ENCODE peak calls at places on chromosomes 11 and 22, in four cellular contexts. O is HepG2, W is K562, R is GM12878. Y is an unnamed sample.

GRCh38 chr11:61273151-61274078 is 21.7 kb downstream of the VWCE start:
- DNase-seq in O (no peak), W (no peak), R (no peak), Y (no peak)

GRCh38 chr11:123559418-123559817 is 95.0 kb downstream of the SCN3B start:
- DNase-seq in O (no peak), W (no peak), R (no peak), Y (no peak)

GRCh38 chr11:6705905-6706535 is 22.9 kb upstream of the MRPL17 start:
- DNase-seq in O (peak), W (peak), R (no peak), Y (peak)

GRCh38 chr22:29787371-29787980 is 20.3 kb downstream of the UQCR10 start:
- DNase-seq in O (peak), W (no peak), R (no peak), Y (no peak)

GRCh38 chr11:78825531-78825930 is 250.9 kb upstream of the NARS2 start:
- DNase-seq in O (no peak), W (no peak), R (no peak), Y (no peak)

GRCh38 chr11:118170892-118171273 is 5.6 kb downstream of the SCN2B start:
- DNase-seq in O (no peak), W (no peak), R (no peak), Y (no peak)

GRCh38 chr11:62130498-62131464 is 7.0 kb downstream of the INCENP start:
- DNase-seq in O (no peak), W (no peak), R (no peak), Y (peak)

GRCh38 chr22:21044931-21045584 is 688 bp upstream of the LRRC74B start:
- DNase-seq in O (no peak), W (peak), R (no peak), Y (peak)

GRCh38 chr22:29979645-29980303 is 96.8 kb downstream of the MTMR3 start:
- DNase-seq in O (no peak), W (no peak), R (peak), Y (no peak)

GRCh38 chr22:19680287-19680881 is 33.9 kb upstream of the SEPTIN5 start:
- DNase-seq in O (no peak), W (no peak), R (no peak), Y (no peak)

GRCh38 chr22:49852898-49853894 is at the start of gene ZBED4:
- DNase-seq in O (peak), W (peak), R (peak), Y (peak)

GRCh38 chr11:112182867-112183266 is 7.6 kb downstream of the BCO2 start:
- DNase-seq in O (no peak), W (no peak), R (no peak), Y (no peak)

GRCh38 chr11:110903830-110904229 is 191.6 kb upstream of the ARHGAP20 start:
- DNase-seq in O (no peak), W (no peak), R (no peak), Y (no peak)

GRCh38 chr22:27135582-27135981 is 478.2 kb downstream of the MIAT start:
- DNase-seq in O (peak), W (no peak), R (no peak), Y (no peak)

GRCh38 chr11:30313580-30313979 is 9.3 kb upstream of the ARL14EP start:
- DNase-seq in O (no peak), W (no peak), R (no peak), Y (no peak)

GRCh38 chr22:50329236-50329635 is 2.4 kb upstream of the DENND6B start:
- DNase-seq in O (no peak), W (no peak), R (no peak), Y (no peak)

GRCh38 chr11:130775306-130776043 is 140.8 kb downstream of the SNX19 start:
- DNase-seq in O (no peak), W (no peak), R (no peak), Y (no peak)

GRCh38 chr11:24820541-24820940 is 323.7 kb downstream of the LUZP2 start:
- DNase-seq in O (no peak), W (no peak), R (no peak), Y (no peak)

GRCh38 chr11:117498791-117499190 is 171.1 kb downstream of the CEP164 start:
- DNase-seq in O (no peak), W (no peak), R (no peak), Y (no peak)

GRCh38 chr11:47376543-47377371 is 1.6 kb downstream of the SPI1 start:
- DNase-seq in O (no peak), W (peak), R (no peak), Y (peak)

GRCh38 chr11:44203270-44204043 is 106.5 kb downstream of the ALX4 start:
- DNase-seq in O (no peak), W (no peak), R (no peak), Y (no peak)

GRCh38 chr11:43830928-43831440 is 49.6 kb upstream of the ALKBH3 start:
- DNase-seq in O (peak), W (peak), R (no peak), Y (no peak)

GRCh38 chr11:131744847-131745246 is 374.4 kb downstream of the NTM start:
- DNase-seq in O (no peak), W (no peak), R (no peak), Y (no peak)

GRCh38 chr11:31779268-31779879 is 31.7 kb downstream of the PAX6 start:
- DNase-seq in O (no peak), W (no peak), R (no peak), Y (no peak)

GRCh38 chr11:110972640-110973039 is 260.4 kb upstream of the ARHGAP20 start:
- DNase-seq in O (no peak), W (no peak), R (no peak), Y (no peak)

GRCh38 chr11:100445231-100445735 is 241.8 kb upstream of the ARHGAP42 start:
- DNase-seq in O (no peak), W (no peak), R (no peak), Y (no peak)

GRCh38 chr11:17403977-17404759 is 15.7 kb upstream of the KCNJ11 start:
- DNase-seq in O (no peak), W (no peak), R (no peak), Y (no peak)

GRCh38 chr11:43988040-43988793 is 45.8 kb downstream of the C11orf96 start:
- DNase-seq in O (no peak), W (peak), R (no peak), Y (no peak)

GRCh38 chr11:11969380-11970215 is 38.8 kb downstream of the DKK3 start:
- DNase-seq in O (no peak), W (no peak), R (no peak), Y (no peak)

GRCh38 chr11:133894956-133895549 is 49.7 kb upstream of the SPATA19 start:
- DNase-seq in O (no peak), W (no peak), R (peak), Y (peak)

GRCh38 chr22:43592470-43592869 is 180.7 kb downstream of the MPPED1 start:
- DNase-seq in O (no peak), W (peak), R (no peak), Y (no peak)

GRCh38 chr11:86396403-86396802 is 21.7 kb downstream of the CCDC81 start:
- DNase-seq in O (no peak), W (no peak), R (no peak), Y (no peak)

GRCh38 chr11:47533690-47534135 is 19.2 kb downstream of the CELF1 start:
- DNase-seq in O (no peak), W (no peak), R (no peak), Y (no peak)

GRCh38 chr11:117316197-117316961 is at the start of gene BACE1:
- DNase-seq in O (peak), W (no peak), R (no peak), Y (peak)

GRCh38 chr22:43060213-43060612 is 29.0 kb downstream of the TTLL1 start:
- DNase-seq in O (peak), W (peak), R (no peak), Y (peak)

GRCh38 chr11:13277719-13278619 is at the start of gene BMAL1:
- DNase-seq in O (no peak), W (no peak), R (no peak), Y (peak)

GRCh38 chr11:26971961-26972360 is 22.0 kb upstream of the FIBIN start:
- DNase-seq in O (no peak), W (no peak), R (no peak), Y (no peak)

GRCh38 chr22:50481440-50482106 is at the start of gene ADM2:
- DNase-seq in O (peak), W (peak), R (no peak), Y (peak)

GRCh38 chr11:617912-618682 is 2.3 kb upstream of the IRF7 start:
- DNase-seq in O (no peak), W (no peak), R (no peak), Y (no peak)

GRCh38 chr11:94544582-94544831 is 786 bp downstream of the FUT4 start:
- DNase-seq in O (no peak), W (no peak), R (no peak), Y (no peak)

GRCh38 chr11:94543695-94544581 is at the start of gene FUT4:
- DNase-seq in O (peak), W (peak), R (no peak), Y (peak)

GRCh38 chr11:94544832-94545640 is 1.3 kb downstream of the FUT4 start:
- DNase-seq in O (no peak), W (no peak), R (no peak), Y (no peak)

GRCh38 chr11:94546886-94547285 is 3.2 kb downstream of the FUT4 start:
- DNase-seq in O (no peak), W (no peak), R (no peak), Y (no peak)

DNA sequence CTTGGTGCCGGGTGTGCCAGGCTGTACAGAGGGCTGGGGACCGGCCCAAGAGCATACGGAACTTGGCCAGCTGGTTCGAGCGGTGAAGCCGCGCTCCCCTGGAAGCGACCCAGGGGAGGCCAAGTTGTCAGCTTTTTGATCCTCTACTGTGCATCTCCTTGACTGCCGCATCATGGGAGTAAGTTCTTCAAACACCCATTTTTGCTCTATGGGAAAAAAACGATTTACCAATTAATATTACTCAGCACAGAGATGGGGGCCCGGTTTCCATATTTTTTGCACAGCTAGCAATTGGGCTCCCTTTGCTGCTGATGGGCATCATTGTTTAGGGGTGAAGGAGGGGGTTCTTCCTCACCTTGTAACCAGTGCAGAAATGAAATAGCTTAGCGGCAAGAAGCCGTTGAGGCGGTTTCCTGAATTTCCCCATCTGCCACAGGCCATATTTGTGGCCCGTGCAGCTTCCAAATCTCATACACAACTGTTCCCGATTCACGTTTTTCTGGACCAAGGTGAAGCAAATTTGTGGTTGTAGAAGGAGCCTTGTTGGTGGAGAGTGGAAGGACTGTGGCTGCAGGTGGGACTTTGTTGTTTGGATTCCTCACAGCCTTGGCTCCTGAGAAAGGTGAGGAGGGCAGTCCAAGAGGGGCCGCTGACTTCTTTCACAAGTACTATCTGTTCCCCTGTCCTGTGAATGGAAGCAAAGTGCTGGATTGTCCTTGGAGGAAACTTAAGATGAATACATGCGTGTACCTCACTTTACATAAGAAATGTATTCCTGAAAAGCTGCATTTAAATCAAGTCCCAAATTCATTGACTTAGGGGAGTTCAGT is 2.1 kb downstream of the FUT4 start:
- DNase-seq in O (no peak), W (no peak), R (no peak), Y (no peak)
- H3K4me3 ChIP-seq in O (no peak), W (peak), R (peak), Y (peak)

DNA sequence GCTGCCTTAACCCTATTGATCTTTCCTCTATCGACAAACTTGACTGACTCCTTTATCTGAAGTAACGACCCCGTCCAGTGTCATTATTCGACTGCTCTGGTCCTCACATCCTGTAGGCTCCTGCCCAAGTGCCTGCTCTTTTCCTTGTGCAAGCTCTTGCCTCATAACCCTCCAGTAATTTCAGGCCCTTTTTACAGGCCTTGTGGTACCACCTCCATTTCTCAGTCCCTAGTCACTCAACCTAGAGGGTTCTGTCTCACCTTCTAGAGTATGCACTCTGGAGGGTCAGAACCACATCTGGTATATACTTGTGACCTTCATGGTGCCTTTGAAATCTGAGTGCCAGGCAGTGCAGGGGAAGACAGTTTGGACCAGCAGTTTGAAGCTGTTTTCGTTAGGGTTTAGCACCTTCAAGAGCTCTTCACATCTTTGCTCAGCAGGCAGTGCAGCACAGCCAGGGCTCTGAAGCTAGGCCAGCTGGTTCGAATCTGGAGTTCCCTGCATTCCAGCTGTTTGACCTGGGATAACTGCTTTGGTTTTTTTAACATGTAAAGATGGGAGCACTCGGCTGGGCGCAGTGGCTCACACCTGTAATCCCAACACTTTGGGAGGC is 11.2 kb downstream of the SNRPD3 start:
- DNase-seq in O (no peak), W (no peak), R (no peak), Y (no peak)
- TF ChIP-seq CHD2 in O (no peak), W (no peak), R (no peak), Y (no peak)

GRCh38 chr11:36746886-36747710 is 149.1 kb upstream of the RAG2 start:
- DNase-seq in O (peak), W (peak), R (peak), Y (peak)

GRCh38 chr11:36751251-36751839 is 153.3 kb upstream of the RAG2 start:
- DNase-seq in O (no peak), W (no peak), R (no peak), Y (peak)

GRCh38 chr11:36751996-36752395 is 154.0 kb upstream of the RAG2 start:
- DNase-seq in O (no peak), W (no peak), R (no peak), Y (no peak)

GRCh38 chr11:36750349-36750748 is 152.3 kb upstream of the RAG2 start:
- DNase-seq in O (no peak), W (no peak), R (no peak), Y (no peak)

GRCh38 chr11:36748856-36749255 is 150.8 kb upstream of the RAG2 start:
- DNase-seq in O (no peak), W (no peak), R (no peak), Y (no peak)
- TF ChIP-seq FOXM1 in O (no peak), W (no peak), R (no peak), Y (no peak)

DNA sequence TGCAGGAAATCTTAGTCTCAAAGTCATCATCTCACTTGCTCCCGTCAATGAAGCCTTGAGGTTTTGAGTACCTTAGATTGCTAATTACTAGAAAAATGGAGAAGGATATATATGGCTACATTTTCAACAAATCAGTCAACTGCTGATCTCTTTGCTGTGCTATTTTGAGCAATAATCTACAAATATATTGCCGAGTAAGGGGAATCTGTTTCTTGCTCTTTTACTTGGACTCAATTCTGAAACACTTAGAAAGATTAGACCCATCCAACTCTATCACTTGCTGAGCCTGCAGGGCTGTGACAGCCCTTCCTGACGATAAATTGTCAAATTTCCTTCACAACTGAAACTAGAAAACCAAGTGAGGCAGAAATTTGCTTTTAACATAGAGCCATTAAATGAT is 17.0 kb downstream of the FEZ1 start:
- DNase-seq in O (no peak), W (no peak), R (no peak), Y (no peak)
- H3K4me3 ChIP-seq in O (no peak), W (no peak), R (no peak), Y (no peak)

GRCh38 chr11:75333807-75334140 is 17.7 kb downstream of the ARRB1 start:
- DNase-seq in O (no peak), W (no peak), R (no peak), Y (no peak)

GRCh38 chr11:75334976-75335375 is 16.5 kb downstream of the ARRB1 start:
- DNase-seq in O (no peak), W (peak), R (no peak), Y (no peak)

GRCh38 chr11:75337195-75337654 is 14.2 kb downstream of the ARRB1 start:
- DNase-seq in O (no peak), W (peak), R (no peak), Y (no peak)

GRCh38 chr11:75333022-75333806 is 18.2 kb downstream of the ARRB1 start:
- DNase-seq in O (no peak), W (no peak), R (no peak), Y (no peak)

GRCh38 chr11:75334402-75334891 is 17.0 kb downstream of the ARRB1 start:
- DNase-seq in O (no peak), W (peak), R (no peak), Y (no peak)
- TF ChIP-seq CHD2 in O (no peak), W (no peak), R (no peak), Y (no peak)